ENCODE peak calls at places on chromosomes 13 and 19, in seven cellular contexts. One of them, this sample, is unnamed. For H3K9me3, the result is how much of the 10 kb centered on the place peaks cover.

GRCh38 chr13:40026174-40026585 is 370.7 kb downstream of the COG6 start:
- DNase-seq in effector memory CD4-positive, alpha-beta T cell: no peak
- DNase-seq in Peyer's patch: no peak
- DNase-seq in astrocyte: peak
- DNase-seq in NT2/D1: no peak
- DNase-seq in uterus: no peak
- DNase-seq in sigmoid colon: no peak
- DNase-seq in this sample: no peak

GRCh38 chr19:48768989-48769713 is 13.8 kb downstream of the FGF21 start:
- DNase-seq in effector memory CD4-positive, alpha-beta T cell: no peak
- DNase-seq in Peyer's patch: no peak
- DNase-seq in astrocyte: peak
- DNase-seq in NT2/D1: no peak
- DNase-seq in uterus: no peak
- DNase-seq in sigmoid colon: no peak
- DNase-seq in this sample: no peak

GRCh38 chr13:31236211-31236786 is 36.5 kb downstream of the B3GLCT start:
- DNase-seq in effector memory CD4-positive, alpha-beta T cell: no peak
- DNase-seq in Peyer's patch: no peak
- DNase-seq in astrocyte: peak
- DNase-seq in NT2/D1: no peak
- DNase-seq in uterus: no peak
- DNase-seq in sigmoid colon: no peak
- DNase-seq in this sample: no peak

GRCh38 chr13:37968555-37968954 is 99.0 kb upstream of the TRPC4 start:
- DNase-seq in effector memory CD4-positive, alpha-beta T cell: no peak
- DNase-seq in Peyer's patch: no peak
- DNase-seq in astrocyte: no peak
- DNase-seq in NT2/D1: no peak
- DNase-seq in uterus: no peak
- DNase-seq in sigmoid colon: no peak
- DNase-seq in this sample: no peak

GRCh38 chr19:49809155-49809986 is 3.7 kb downstream of the FUZ start:
- DNase-seq in effector memory CD4-positive, alpha-beta T cell: peak
- DNase-seq in Peyer's patch: peak
- DNase-seq in astrocyte: peak
- DNase-seq in NT2/D1: no peak
- DNase-seq in uterus: no peak
- DNase-seq in sigmoid colon: peak
- DNase-seq in this sample: peak

GRCh38 chr13:30367296-30367695 is 55.0 kb upstream of the UBE2L5 start:
- DNase-seq in effector memory CD4-positive, alpha-beta T cell: no peak
- DNase-seq in Peyer's patch: no peak
- DNase-seq in astrocyte: no peak
- DNase-seq in NT2/D1: no peak
- DNase-seq in uterus: no peak
- DNase-seq in sigmoid colon: no peak
- DNase-seq in this sample: no peak

GRCh38 chr19:3774621-3775373 is 2.8 kb upstream of the RAX2 start:
- DNase-seq in effector memory CD4-positive, alpha-beta T cell: no peak
- DNase-seq in Peyer's patch: no peak
- DNase-seq in astrocyte: no peak
- DNase-seq in NT2/D1: no peak
- DNase-seq in uterus: no peak
- DNase-seq in sigmoid colon: no peak
- DNase-seq in this sample: no peak

GRCh38 chr13:45928843-45929242 is 77.3 kb upstream of the SIAH3 start:
- DNase-seq in effector memory CD4-positive, alpha-beta T cell: no peak
- DNase-seq in Peyer's patch: no peak
- DNase-seq in astrocyte: peak
- DNase-seq in NT2/D1: no peak
- DNase-seq in uterus: no peak
- DNase-seq in sigmoid colon: no peak
- DNase-seq in this sample: no peak

GRCh38 chr13:20369886-20370361 is 137.8 kb upstream of the GJB6 start:
- DNase-seq in effector memory CD4-positive, alpha-beta T cell: no peak
- DNase-seq in Peyer's patch: no peak
- DNase-seq in astrocyte: no peak
- DNase-seq in NT2/D1: no peak
- DNase-seq in uterus: no peak
- DNase-seq in sigmoid colon: no peak
- DNase-seq in this sample: no peak

GRCh38 chr13:30337061-30337601 is 29.8 kb upstream of the KATNAL1 start:
- DNase-seq in effector memory CD4-positive, alpha-beta T cell: no peak
- DNase-seq in Peyer's patch: no peak
- DNase-seq in astrocyte: no peak
- DNase-seq in NT2/D1: no peak
- DNase-seq in uterus: no peak
- DNase-seq in sigmoid colon: no peak
- DNase-seq in this sample: no peak

GRCh38 chr13:74825170-74825948 is 656.6 kb downstream of the TBC1D4 start:
- DNase-seq in effector memory CD4-positive, alpha-beta T cell: no peak
- DNase-seq in Peyer's patch: no peak
- DNase-seq in astrocyte: peak
- DNase-seq in NT2/D1: no peak
- DNase-seq in uterus: no peak
- DNase-seq in sigmoid colon: no peak
- DNase-seq in this sample: no peak

GRCh38 chr13:64397699-64398098 is 2832.4 kb downstream of the PCDH9 start:
- DNase-seq in effector memory CD4-positive, alpha-beta T cell: no peak
- DNase-seq in Peyer's patch: no peak
- DNase-seq in astrocyte: peak
- DNase-seq in NT2/D1: no peak
- DNase-seq in uterus: no peak
- DNase-seq in sigmoid colon: no peak
- DNase-seq in this sample: no peak

GRCh38 chr13:30371649-30372265 is 50.5 kb upstream of the UBE2L5 start:
- DNase-seq in effector memory CD4-positive, alpha-beta T cell: peak
- DNase-seq in Peyer's patch: peak
- DNase-seq in astrocyte: peak
- DNase-seq in NT2/D1: no peak
- DNase-seq in uterus: no peak
- DNase-seq in sigmoid colon: no peak
- DNase-seq in this sample: peak

GRCh38 chr13:111862836-111863815 is 203.8 kb upstream of the SOX1 start:
- DNase-seq in effector memory CD4-positive, alpha-beta T cell: no peak
- DNase-seq in Peyer's patch: no peak
- DNase-seq in astrocyte: no peak
- DNase-seq in NT2/D1: no peak
- DNase-seq in uterus: no peak
- DNase-seq in sigmoid colon: no peak
- DNase-seq in this sample: no peak

GRCh38 chr13:42970824-42971669 is 21.0 kb downstream of the EPSTI1 start:
- DNase-seq in effector memory CD4-positive, alpha-beta T cell: no peak
- DNase-seq in Peyer's patch: peak
- DNase-seq in astrocyte: peak
- DNase-seq in NT2/D1: peak
- DNase-seq in uterus: no peak
- DNase-seq in sigmoid colon: no peak
- DNase-seq in this sample: no peak

GRCh38 chr13:48580185-48580803 is 47.4 kb upstream of the RCBTB2 start:
- DNase-seq in effector memory CD4-positive, alpha-beta T cell: peak
- DNase-seq in Peyer's patch: peak
- DNase-seq in astrocyte: no peak
- DNase-seq in NT2/D1: peak
- DNase-seq in uterus: peak
- DNase-seq in sigmoid colon: peak
- DNase-seq in this sample: no peak

GRCh38 chr13:37995052-37995451 is 125.5 kb upstream of the TRPC4 start:
- DNase-seq in effector memory CD4-positive, alpha-beta T cell: no peak
- DNase-seq in Peyer's patch: no peak
- DNase-seq in astrocyte: peak
- DNase-seq in NT2/D1: no peak
- DNase-seq in uterus: no peak
- DNase-seq in sigmoid colon: no peak
- DNase-seq in this sample: no peak

GRCh38 chr13:49627831-49628652 is at the start of gene ARL11:
- DNase-seq in effector memory CD4-positive, alpha-beta T cell: no peak
- DNase-seq in Peyer's patch: peak
- DNase-seq in astrocyte: no peak
- DNase-seq in NT2/D1: no peak
- DNase-seq in uterus: no peak
- DNase-seq in sigmoid colon: peak
- DNase-seq in this sample: peak

GRCh38 chr19:32646556-32646955 is 28.4 kb downstream of the ANKRD27 start:
- DNase-seq in effector memory CD4-positive, alpha-beta T cell: no peak
- DNase-seq in Peyer's patch: no peak
- DNase-seq in astrocyte: no peak
- DNase-seq in NT2/D1: no peak
- DNase-seq in uterus: no peak
- DNase-seq in sigmoid colon: no peak
- DNase-seq in this sample: no peak

GRCh38 chr19:41701401-41702075 is 6.9 kb upstream of the CEACAM5 start:
- DNase-seq in effector memory CD4-positive, alpha-beta T cell: no peak
- DNase-seq in Peyer's patch: peak
- DNase-seq in astrocyte: no peak
- DNase-seq in NT2/D1: no peak
- DNase-seq in uterus: no peak
- DNase-seq in sigmoid colon: peak
- DNase-seq in this sample: peak

GRCh38 chr19:3370214-3370720 is 3.9 kb downstream of the NFIC start:
- DNase-seq in effector memory CD4-positive, alpha-beta T cell: no peak
- DNase-seq in Peyer's patch: no peak
- DNase-seq in astrocyte: no peak
- DNase-seq in NT2/D1: no peak
- DNase-seq in uterus: peak
- DNase-seq in sigmoid colon: peak
- DNase-seq in this sample: no peak

GRCh38 chr19:48842744-48843162 is 6.5 kb upstream of the HSD17B14 start:
- DNase-seq in effector memory CD4-positive, alpha-beta T cell: no peak
- DNase-seq in Peyer's patch: peak
- DNase-seq in astrocyte: peak
- DNase-seq in NT2/D1: no peak
- DNase-seq in uterus: peak
- DNase-seq in sigmoid colon: no peak
- DNase-seq in this sample: no peak

GRCh38 chr19:54315956-54316355 is 3.0 kb upstream of the LILRA5 start:
- DNase-seq in effector memory CD4-positive, alpha-beta T cell: no peak
- DNase-seq in Peyer's patch: no peak
- DNase-seq in astrocyte: no peak
- DNase-seq in NT2/D1: no peak
- DNase-seq in uterus: no peak
- DNase-seq in sigmoid colon: no peak
- DNase-seq in this sample: no peak

GRCh38 chr13:28411859-28412353 is 83.0 kb downstream of the FLT1 start:
- DNase-seq in effector memory CD4-positive, alpha-beta T cell: no peak
- DNase-seq in Peyer's patch: no peak
- DNase-seq in astrocyte: no peak
- DNase-seq in NT2/D1: no peak
- DNase-seq in uterus: no peak
- DNase-seq in sigmoid colon: no peak
- DNase-seq in this sample: no peak

GRCh38 chr19:49581007-49581508 is at the start of gene PRRG2:
- DNase-seq in effector memory CD4-positive, alpha-beta T cell: no peak
- DNase-seq in Peyer's patch: peak
- DNase-seq in astrocyte: no peak
- DNase-seq in NT2/D1: no peak
- DNase-seq in uterus: peak
- DNase-seq in sigmoid colon: no peak
- DNase-seq in this sample: no peak

GRCh38 chr19:5627395-5627904 is 4.6 kb downstream of the SAFB start:
- DNase-seq in effector memory CD4-positive, alpha-beta T cell: no peak
- DNase-seq in Peyer's patch: peak
- DNase-seq in astrocyte: peak
- DNase-seq in NT2/D1: no peak
- DNase-seq in uterus: no peak
- DNase-seq in sigmoid colon: peak
- DNase-seq in this sample: peak

GRCh38 chr19:5880604-5881078 is 10.3 kb upstream of the FUT5 start:
- DNase-seq in effector memory CD4-positive, alpha-beta T cell: no peak
- DNase-seq in Peyer's patch: peak
- DNase-seq in astrocyte: peak
- DNase-seq in NT2/D1: peak
- DNase-seq in uterus: peak
- DNase-seq in sigmoid colon: peak
- DNase-seq in this sample: no peak

GRCh38 chr19:16338470-16339360 is 14.1 kb downstream of the KLF2 start:
- DNase-seq in effector memory CD4-positive, alpha-beta T cell: peak
- DNase-seq in Peyer's patch: peak
- DNase-seq in astrocyte: peak
- DNase-seq in NT2/D1: no peak
- DNase-seq in uterus: no peak
- DNase-seq in sigmoid colon: no peak
- DNase-seq in this sample: peak
- H3K4me3 ChIP-seq in effector memory CD4-positive, alpha-beta T cell: peak
- H3K4me3 ChIP-seq in Peyer's patch: peak
- H3K4me3 ChIP-seq in astrocyte: no peak
- H3K4me3 ChIP-seq in NT2/D1: no peak
- H3K4me3 ChIP-seq in uterus: no peak
- H3K4me3 ChIP-seq in sigmoid colon: no peak
- H3K4me3 ChIP-seq in this sample: peak

GRCh38 chr19:23832717-23833327 is 74.1 kb upstream of the ZNF681 start:
- DNase-seq in effector memory CD4-positive, alpha-beta T cell: no peak
- DNase-seq in Peyer's patch: no peak
- DNase-seq in astrocyte: no peak
- DNase-seq in NT2/D1: no peak
- DNase-seq in uterus: no peak
- DNase-seq in sigmoid colon: no peak
- DNase-seq in this sample: no peak
- H3K9me3 ChIP-seq in effector memory CD4-positive, alpha-beta T cell: under half
- H3K9me3 ChIP-seq in Peyer's patch: under half
- H3K9me3 ChIP-seq in astrocyte: under half
- H3K9me3 ChIP-seq in NT2/D1: half or more
- H3K9me3 ChIP-seq in uterus: under half
- H3K9me3 ChIP-seq in sigmoid colon: under half
- H3K9me3 ChIP-seq in this sample: half or more

DNA sequence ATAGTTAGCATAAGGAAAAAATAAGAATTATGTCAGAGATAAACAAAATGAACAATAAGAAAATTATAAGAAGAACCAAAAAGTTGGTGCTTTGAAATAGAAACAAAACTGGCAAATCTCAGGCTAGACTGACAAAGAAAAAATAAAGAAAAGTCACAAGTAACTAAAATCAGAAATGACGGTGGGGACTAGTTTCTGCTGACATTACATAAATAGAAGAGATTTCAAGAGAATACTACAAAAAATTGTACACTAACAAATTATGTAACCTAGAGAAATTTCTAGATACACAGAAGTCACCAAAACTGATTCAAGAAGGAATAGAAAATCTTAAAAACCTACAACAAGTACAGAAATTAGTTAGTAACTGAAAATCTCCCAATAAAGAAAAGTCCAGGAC is 355.6 kb upstream of the SGCG start:
- DNase-seq in effector memory CD4-positive, alpha-beta T cell: no peak
- DNase-seq in Peyer's patch: no peak
- DNase-seq in astrocyte: no peak
- DNase-seq in NT2/D1: no peak
- DNase-seq in uterus: no peak
- DNase-seq in sigmoid colon: no peak
- DNase-seq in this sample: no peak
- H3K4me3 ChIP-seq in effector memory CD4-positive, alpha-beta T cell: no peak
- H3K4me3 ChIP-seq in Peyer's patch: no peak
- H3K4me3 ChIP-seq in astrocyte: no peak
- H3K4me3 ChIP-seq in NT2/D1: no peak
- H3K4me3 ChIP-seq in uterus: no peak
- H3K4me3 ChIP-seq in sigmoid colon: no peak
- H3K4me3 ChIP-seq in this sample: no peak

DNA sequence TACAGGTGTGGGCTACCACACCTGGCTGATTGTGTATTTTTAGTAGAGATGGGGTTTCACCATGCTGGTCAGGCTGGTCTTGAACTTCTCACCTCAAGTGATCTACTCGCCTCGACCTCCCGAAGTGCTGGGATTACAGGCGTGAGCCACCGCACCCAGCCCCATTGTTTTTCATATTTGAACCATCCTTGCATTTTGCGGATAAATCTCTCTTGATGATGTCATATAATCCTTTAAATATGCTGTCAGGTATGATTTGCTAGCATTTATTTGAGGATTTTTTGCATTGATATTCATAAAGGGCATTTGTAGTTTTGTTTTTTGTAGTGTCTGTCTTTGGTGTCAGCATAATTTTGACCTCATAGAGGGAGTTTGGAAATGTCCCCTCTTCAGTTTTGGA is 5.7 kb downstream of the ZNF101 start:
- DNase-seq in effector memory CD4-positive, alpha-beta T cell: no peak
- DNase-seq in Peyer's patch: no peak
- DNase-seq in astrocyte: no peak
- DNase-seq in NT2/D1: no peak
- DNase-seq in uterus: no peak
- DNase-seq in sigmoid colon: no peak
- DNase-seq in this sample: no peak
- H3K9me3 ChIP-seq in effector memory CD4-positive, alpha-beta T cell: under half
- H3K9me3 ChIP-seq in Peyer's patch: under half
- H3K9me3 ChIP-seq in astrocyte: under half
- H3K9me3 ChIP-seq in NT2/D1: under half
- H3K9me3 ChIP-seq in uterus: under half
- H3K9me3 ChIP-seq in sigmoid colon: under half
- H3K9me3 ChIP-seq in this sample: half or more

This sample was measured in spleen.